ENCODE peak calls at places on chromosomes 12 and 14, in six cellular contexts. One of them, this sample, is unnamed.

GRCh38 chr14:76876076-76876475 is 49.9 kb downstream of the LRRC74A start:
- DNase-seq in OCI-LY7: peak
- DNase-seq in neural progenitor cell: peak
- DNase-seq in PC-3: peak
- DNase-seq in GM23338: peak
- DNase-seq in SK-N-SH: peak
- DNase-seq in this sample: peak

GRCh38 chr14:52365071-52365470 is 51.0 kb downstream of the PTGER2 start:
- DNase-seq in GM23338: no peak
- DNase-seq in PC-3: no peak
- DNase-seq in OCI-LY7: no peak
- DNase-seq in neural progenitor cell: no peak
- DNase-seq in SK-N-SH: no peak
- DNase-seq in this sample: no peak

GRCh38 chr12:113240395-113240794 is 19.1 kb downstream of the TPCN1 start:
- DNase-seq in OCI-LY7: peak
- DNase-seq in neural progenitor cell: no peak
- DNase-seq in GM23338: no peak
- DNase-seq in SK-N-SH: no peak
- DNase-seq in PC-3: no peak
- DNase-seq in this sample: no peak

GRCh38 chr12:111462134-111462821 is 56.6 kb downstream of the SH2B3 start:
- DNase-seq in OCI-LY7: no peak
- DNase-seq in neural progenitor cell: no peak
- DNase-seq in GM23338: no peak
- DNase-seq in SK-N-SH: no peak
- DNase-seq in PC-3: no peak
- DNase-seq in this sample: no peak

GRCh38 chr12:101675555-101675954 is 21.9 kb upstream of the CHPT1 start:
- DNase-seq in neural progenitor cell: no peak
- DNase-seq in OCI-LY7: no peak
- DNase-seq in SK-N-SH: no peak
- DNase-seq in GM23338: no peak
- DNase-seq in PC-3: peak
- DNase-seq in this sample: no peak

GRCh38 chr12:60205500-60205899 is 609.7 kb downstream of the SLC16A7 start:
- DNase-seq in OCI-LY7: no peak
- DNase-seq in PC-3: peak
- DNase-seq in SK-N-SH: no peak
- DNase-seq in GM23338: peak
- DNase-seq in neural progenitor cell: peak
- DNase-seq in this sample: no peak

GRCh38 chr14:94177806-94178205 is 3.7 kb downstream of the PPP4R4 start:
- DNase-seq in SK-N-SH: no peak
- DNase-seq in OCI-LY7: no peak
- DNase-seq in neural progenitor cell: peak
- DNase-seq in GM23338: peak
- DNase-seq in PC-3: peak
- DNase-seq in this sample: no peak

GRCh38 chr12:92034858-92035401 is 110.7 kb downstream of the BTG1 start:
- DNase-seq in OCI-LY7: peak
- DNase-seq in GM23338: no peak
- DNase-seq in PC-3: peak
- DNase-seq in neural progenitor cell: no peak
- DNase-seq in SK-N-SH: peak
- DNase-seq in this sample: peak

GRCh38 chr14:50061664-50062437 is 54.5 kb downstream of the VCPKMT start:
- DNase-seq in OCI-LY7: peak
- DNase-seq in neural progenitor cell: no peak
- DNase-seq in SK-N-SH: peak
- DNase-seq in PC-3: peak
- DNase-seq in GM23338: no peak
- DNase-seq in this sample: no peak

GRCh38 chr12:120468271-120468845 is 1.2 kb downstream of the SRSF9 start:
- DNase-seq in GM23338: peak
- DNase-seq in PC-3: peak
- DNase-seq in OCI-LY7: peak
- DNase-seq in SK-N-SH: peak
- DNase-seq in neural progenitor cell: peak
- DNase-seq in this sample: no peak

GRCh38 chr12:77070382-77071294 is 5.3 kb upstream of the E2F7 start:
- DNase-seq in SK-N-SH: no peak
- DNase-seq in GM23338: no peak
- DNase-seq in OCI-LY7: no peak
- DNase-seq in neural progenitor cell: no peak
- DNase-seq in PC-3: no peak
- DNase-seq in this sample: no peak
- TF ChIP-seq EZH2phosphoT487 in SK-N-SH: no peak
- TF ChIP-seq EZH2phosphoT487 in GM23338: no peak
- TF ChIP-seq EZH2phosphoT487 in OCI-LY7: no peak
- TF ChIP-seq EZH2phosphoT487 in neural progenitor cell: no peak
- TF ChIP-seq EZH2phosphoT487 in PC-3: no peak
- TF ChIP-seq EZH2phosphoT487 in this sample: no peak

GRCh38 chr14:67846029-67846610 is 26.5 kb downstream of the RAD51B start:
- DNase-seq in PC-3: no peak
- DNase-seq in OCI-LY7: no peak
- DNase-seq in neural progenitor cell: no peak
- DNase-seq in GM23338: no peak
- DNase-seq in SK-N-SH: no peak
- DNase-seq in this sample: no peak
- TF ChIP-seq EZH2phosphoT487 in PC-3: no peak
- TF ChIP-seq EZH2phosphoT487 in OCI-LY7: no peak
- TF ChIP-seq EZH2phosphoT487 in neural progenitor cell: no peak
- TF ChIP-seq EZH2phosphoT487 in GM23338: no peak
- TF ChIP-seq EZH2phosphoT487 in SK-N-SH: no peak
- TF ChIP-seq EZH2phosphoT487 in this sample: no peak

GRCh38 chr12:6821271-6821673 is 349 bp upstream of the GPR162 start:
- DNase-seq in OCI-LY7: peak
- DNase-seq in neural progenitor cell: peak
- DNase-seq in PC-3: no peak
- DNase-seq in GM23338: peak
- DNase-seq in SK-N-SH: peak
- DNase-seq in this sample: no peak
- TF ChIP-seq EZH2phosphoT487 in OCI-LY7: no peak
- TF ChIP-seq EZH2phosphoT487 in neural progenitor cell: no peak
- TF ChIP-seq EZH2phosphoT487 in PC-3: no peak
- TF ChIP-seq EZH2phosphoT487 in GM23338: no peak
- TF ChIP-seq EZH2phosphoT487 in SK-N-SH: no peak
- TF ChIP-seq EZH2phosphoT487 in this sample: no peak

GRCh38 chr14:31834616-31835015 is 242.5 kb upstream of the ARHGAP5 start:
- DNase-seq in SK-N-SH: no peak
- DNase-seq in OCI-LY7: no peak
- DNase-seq in PC-3: peak
- DNase-seq in neural progenitor cell: no peak
- DNase-seq in GM23338: no peak
- DNase-seq in this sample: no peak
- TF ChIP-seq EZH2phosphoT487 in SK-N-SH: no peak
- TF ChIP-seq EZH2phosphoT487 in OCI-LY7: no peak
- TF ChIP-seq EZH2phosphoT487 in PC-3: no peak
- TF ChIP-seq EZH2phosphoT487 in neural progenitor cell: no peak
- TF ChIP-seq EZH2phosphoT487 in GM23338: no peak
- TF ChIP-seq EZH2phosphoT487 in this sample: no peak

GRCh38 chr12:20409639-20410038 is 41.3 kb downstream of the PDE3A start:
- DNase-seq in GM23338: no peak
- DNase-seq in neural progenitor cell: no peak
- DNase-seq in PC-3: no peak
- DNase-seq in OCI-LY7: no peak
- DNase-seq in SK-N-SH: no peak
- DNase-seq in this sample: no peak

GRCh38 chr12:20410746-20411145 is 42.4 kb downstream of the PDE3A start:
- DNase-seq in PC-3: no peak
- DNase-seq in GM23338: no peak
- DNase-seq in neural progenitor cell: no peak
- DNase-seq in SK-N-SH: no peak
- DNase-seq in OCI-LY7: no peak
- DNase-seq in this sample: no peak

GRCh38 chr12:20400003-20400402 is 31.7 kb downstream of the PDE3A start:
- DNase-seq in SK-N-SH: no peak
- DNase-seq in OCI-LY7: no peak
- DNase-seq in GM23338: no peak
- DNase-seq in neural progenitor cell: no peak
- DNase-seq in PC-3: no peak
- DNase-seq in this sample: no peak

GRCh38 chr12:20403230-20403629 is 34.9 kb downstream of the PDE3A start:
- DNase-seq in PC-3: no peak
- DNase-seq in SK-N-SH: no peak
- DNase-seq in OCI-LY7: no peak
- DNase-seq in GM23338: peak
- DNase-seq in neural progenitor cell: no peak
- DNase-seq in this sample: no peak

GRCh38 chr12:20404576-20405346 is 36.4 kb downstream of the PDE3A start:
- DNase-seq in SK-N-SH: peak
- DNase-seq in neural progenitor cell: no peak
- DNase-seq in GM23338: no peak
- DNase-seq in OCI-LY7: no peak
- DNase-seq in PC-3: no peak
- DNase-seq in this sample: no peak
- TF ChIP-seq EZH2phosphoT487 in SK-N-SH: no peak
- TF ChIP-seq EZH2phosphoT487 in neural progenitor cell: no peak
- TF ChIP-seq EZH2phosphoT487 in GM23338: no peak
- TF ChIP-seq EZH2phosphoT487 in OCI-LY7: no peak
- TF ChIP-seq EZH2phosphoT487 in PC-3: no peak
- TF ChIP-seq EZH2phosphoT487 in this sample: no peak

GRCh38 chr14:102652194-102652593 is 59.7 kb downstream of the RCOR1 start:
- DNase-seq in GM23338: no peak
- DNase-seq in OCI-LY7: no peak
- DNase-seq in SK-N-SH: no peak
- DNase-seq in neural progenitor cell: no peak
- DNase-seq in PC-3: no peak
- DNase-seq in this sample: no peak

GRCh38 chr14:102659797-102660196 is 67.3 kb downstream of the RCOR1 start:
- DNase-seq in neural progenitor cell: no peak
- DNase-seq in GM23338: no peak
- DNase-seq in SK-N-SH: no peak
- DNase-seq in OCI-LY7: no peak
- DNase-seq in PC-3: peak
- DNase-seq in this sample: no peak

GRCh38 chr14:102655154-102655553 is 62.7 kb downstream of the RCOR1 start:
- DNase-seq in SK-N-SH: no peak
- DNase-seq in GM23338: peak
- DNase-seq in neural progenitor cell: no peak
- DNase-seq in PC-3: peak
- DNase-seq in OCI-LY7: no peak
- DNase-seq in this sample: no peak

GRCh38 chr14:102654298-102654697 is 61.8 kb downstream of the RCOR1 start:
- DNase-seq in SK-N-SH: no peak
- DNase-seq in neural progenitor cell: no peak
- DNase-seq in OCI-LY7: no peak
- DNase-seq in PC-3: peak
- DNase-seq in GM23338: no peak
- DNase-seq in this sample: no peak
- TF ChIP-seq EZH2phosphoT487 in SK-N-SH: no peak
- TF ChIP-seq EZH2phosphoT487 in neural progenitor cell: no peak
- TF ChIP-seq EZH2phosphoT487 in OCI-LY7: no peak
- TF ChIP-seq EZH2phosphoT487 in PC-3: no peak
- TF ChIP-seq EZH2phosphoT487 in GM23338: no peak
- TF ChIP-seq EZH2phosphoT487 in this sample: no peak

DNA sequence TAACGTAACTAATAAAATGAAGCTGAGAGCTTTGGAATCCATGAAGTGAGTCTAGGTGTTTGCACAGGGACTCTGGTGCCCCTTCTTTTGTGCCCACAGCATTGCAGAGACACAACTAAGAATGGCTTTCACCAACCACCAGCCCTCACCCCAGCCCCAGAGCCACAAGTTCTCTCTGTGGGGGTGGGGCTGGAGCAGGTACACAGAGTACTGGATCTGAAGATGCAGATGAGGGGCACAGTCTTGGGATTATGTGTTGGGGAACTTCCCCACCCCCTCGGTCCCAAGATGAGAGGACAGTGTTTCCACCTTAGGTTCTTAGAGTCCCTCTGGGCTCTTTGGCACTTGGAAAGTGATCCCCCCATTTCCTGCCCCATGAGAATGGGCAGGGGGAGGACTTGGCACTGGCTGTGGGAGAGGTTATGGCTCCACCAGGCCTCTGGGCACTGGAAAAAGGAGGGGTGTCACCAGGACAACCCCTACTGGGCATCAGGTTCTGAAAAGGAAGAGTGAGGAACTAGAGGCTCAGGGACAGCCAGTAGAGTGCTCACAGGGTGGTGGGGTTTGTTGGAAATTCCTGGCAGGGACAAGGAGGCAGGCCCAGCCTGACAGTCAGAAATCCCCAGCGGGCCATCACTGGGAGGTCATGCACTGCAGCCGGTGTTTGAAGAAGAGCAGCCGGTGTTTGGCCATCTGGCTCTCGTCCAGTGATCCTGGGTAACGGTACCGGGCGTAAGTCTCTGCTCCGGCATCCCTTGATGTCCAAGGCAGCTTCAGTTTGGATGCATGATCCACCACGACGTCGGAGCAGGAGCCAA is 6.7 kb downstream of the B4GALNT1 start:
- DNase-seq in neural progenitor cell: no peak
- DNase-seq in OCI-LY7: no peak
- DNase-seq in SK-N-SH: no peak
- DNase-seq in GM23338: no peak
- DNase-seq in PC-3: no peak
- DNase-seq in this sample: no peak
- TF ChIP-seq EZH2phosphoT487 in neural progenitor cell: no peak
- TF ChIP-seq EZH2phosphoT487 in OCI-LY7: no peak
- TF ChIP-seq EZH2phosphoT487 in SK-N-SH: no peak
- TF ChIP-seq EZH2phosphoT487 in GM23338: no peak
- TF ChIP-seq EZH2phosphoT487 in PC-3: no peak
- TF ChIP-seq EZH2phosphoT487 in this sample: no peak

GRCh38 chr12:118958520-118958919 is 22.8 kb upstream of the SRRM4 start:
- DNase-seq in OCI-LY7: no peak
- DNase-seq in PC-3: no peak
- DNase-seq in GM23338: peak
- DNase-seq in SK-N-SH: no peak
- DNase-seq in neural progenitor cell: peak
- DNase-seq in this sample: no peak
- TF ChIP-seq EZH2phosphoT487 in OCI-LY7: no peak
- TF ChIP-seq EZH2phosphoT487 in PC-3: no peak
- TF ChIP-seq EZH2phosphoT487 in GM23338: no peak
- TF ChIP-seq EZH2phosphoT487 in SK-N-SH: no peak
- TF ChIP-seq EZH2phosphoT487 in neural progenitor cell: no peak
- TF ChIP-seq EZH2phosphoT487 in this sample: no peak

This sample was measured in HCT116.